ENCODE peak calls at places on chromosomes 2 and 18, in nine cellular contexts. One of them, this sample, is unnamed.

GRCh38 chr2:215615829-215616226 is 180.0 kb upstream of the FN1 start:
- DNase-seq in caudate nucleus: no peak
- DNase-seq in KBM-7: peak
- DNase-seq in iris pigment epithelial cell: no peak
- DNase-seq in iPS DF 6.9: no peak
- DNase-seq in activated naive CD8-positive, alpha-beta T cell treated with anti-CD3 and anti-CD28 coated beads, Interleukin-2, amount 50 U/mL, for 24 hours: no peak
- DNase-seq in H54: no peak
- DNase-seq in B cell: no peak
- DNase-seq in HuH-7.5: no peak
- DNase-seq in this sample: no peak

GRCh38 chr2:161122772-161123530 is 37.3 kb upstream of the TANK start:
- DNase-seq in caudate nucleus: no peak
- DNase-seq in KBM-7: peak
- DNase-seq in iris pigment epithelial cell: peak
- DNase-seq in iPS DF 6.9: no peak
- DNase-seq in activated naive CD8-positive, alpha-beta T cell treated with anti-CD3 and anti-CD28 coated beads, Interleukin-2, amount 50 U/mL, for 24 hours: no peak
- DNase-seq in H54: peak
- DNase-seq in B cell: no peak
- DNase-seq in HuH-7.5: no peak
- DNase-seq in this sample: peak

GRCh38 chr2:80547344-80547743 is 242.8 kb upstream of the LRRTM1 start:
- DNase-seq in caudate nucleus: no peak
- DNase-seq in KBM-7: no peak
- DNase-seq in iris pigment epithelial cell: no peak
- DNase-seq in iPS DF 6.9: no peak
- DNase-seq in activated naive CD8-positive, alpha-beta T cell treated with anti-CD3 and anti-CD28 coated beads, Interleukin-2, amount 50 U/mL, for 24 hours: no peak
- DNase-seq in H54: no peak
- DNase-seq in B cell: no peak
- DNase-seq in HuH-7.5: no peak
- DNase-seq in this sample: no peak

GRCh38 chr18:39675358-39675757 is 2109.8 kb upstream of the CELF4 start:
- DNase-seq in caudate nucleus: no peak
- DNase-seq in KBM-7: peak
- DNase-seq in iris pigment epithelial cell: peak
- DNase-seq in iPS DF 6.9: no peak
- DNase-seq in activated naive CD8-positive, alpha-beta T cell treated with anti-CD3 and anti-CD28 coated beads, Interleukin-2, amount 50 U/mL, for 24 hours: no peak
- DNase-seq in H54: peak
- DNase-seq in B cell: no peak
- DNase-seq in HuH-7.5: no peak
- DNase-seq in this sample: no peak

GRCh38 chr18:58536534-58537271 is 92.2 kb downstream of the ALPK2 start:
- DNase-seq in caudate nucleus: no peak
- DNase-seq in KBM-7: peak
- DNase-seq in iris pigment epithelial cell: no peak
- DNase-seq in iPS DF 6.9: no peak
- DNase-seq in activated naive CD8-positive, alpha-beta T cell treated with anti-CD3 and anti-CD28 coated beads, Interleukin-2, amount 50 U/mL, for 24 hours: no peak
- DNase-seq in H54: no peak
- DNase-seq in B cell: peak
- DNase-seq in HuH-7.5: no peak
- DNase-seq in this sample: no peak

GRCh38 chr2:43139996-43140621 is 86.3 kb downstream of the ZFP36L2 start:
- DNase-seq in caudate nucleus: no peak
- DNase-seq in KBM-7: no peak
- DNase-seq in iris pigment epithelial cell: no peak
- DNase-seq in iPS DF 6.9: no peak
- DNase-seq in activated naive CD8-positive, alpha-beta T cell treated with anti-CD3 and anti-CD28 coated beads, Interleukin-2, amount 50 U/mL, for 24 hours: no peak
- DNase-seq in H54: no peak
- DNase-seq in B cell: no peak
- DNase-seq in HuH-7.5: no peak
- DNase-seq in this sample: no peak

GRCh38 chr2:158202151-158202778 is 100.6 kb downstream of the UPP2 start:
- DNase-seq in caudate nucleus: no peak
- DNase-seq in KBM-7: no peak
- DNase-seq in iris pigment epithelial cell: peak
- DNase-seq in iPS DF 6.9: no peak
- DNase-seq in activated naive CD8-positive, alpha-beta T cell treated with anti-CD3 and anti-CD28 coated beads, Interleukin-2, amount 50 U/mL, for 24 hours: no peak
- DNase-seq in H54: no peak
- DNase-seq in B cell: no peak
- DNase-seq in HuH-7.5: no peak
- DNase-seq in this sample: no peak

GRCh38 chr18:321839-322467 is 54.1 kb upstream of the THOC1 start:
- DNase-seq in caudate nucleus: no peak
- DNase-seq in KBM-7: no peak
- DNase-seq in iris pigment epithelial cell: peak
- DNase-seq in iPS DF 6.9: no peak
- DNase-seq in activated naive CD8-positive, alpha-beta T cell treated with anti-CD3 and anti-CD28 coated beads, Interleukin-2, amount 50 U/mL, for 24 hours: no peak
- DNase-seq in H54: no peak
- DNase-seq in B cell: no peak
- DNase-seq in HuH-7.5: no peak
- DNase-seq in this sample: no peak

GRCh38 chr2:233419626-233420431 is 65.5 kb downstream of the DGKD start:
- DNase-seq in caudate nucleus: no peak
- DNase-seq in KBM-7: no peak
- DNase-seq in iris pigment epithelial cell: no peak
- DNase-seq in iPS DF 6.9: peak
- DNase-seq in activated naive CD8-positive, alpha-beta T cell treated with anti-CD3 and anti-CD28 coated beads, Interleukin-2, amount 50 U/mL, for 24 hours: peak
- DNase-seq in H54: no peak
- DNase-seq in B cell: no peak
- DNase-seq in HuH-7.5: no peak
- DNase-seq in this sample: peak

GRCh38 chr2:66862871-66863650 is 428.1 kb downstream of the MEIS1 start:
- DNase-seq in caudate nucleus: no peak
- DNase-seq in KBM-7: no peak
- DNase-seq in iris pigment epithelial cell: peak
- DNase-seq in iPS DF 6.9: no peak
- DNase-seq in activated naive CD8-positive, alpha-beta T cell treated with anti-CD3 and anti-CD28 coated beads, Interleukin-2, amount 50 U/mL, for 24 hours: no peak
- DNase-seq in H54: no peak
- DNase-seq in B cell: no peak
- DNase-seq in HuH-7.5: no peak
- DNase-seq in this sample: no peak

GRCh38 chr2:19850526-19851050 is 51.2 kb downstream of the TTC32 start:
- DNase-seq in caudate nucleus: no peak
- DNase-seq in KBM-7: no peak
- DNase-seq in iris pigment epithelial cell: no peak
- DNase-seq in iPS DF 6.9: no peak
- DNase-seq in activated naive CD8-positive, alpha-beta T cell treated with anti-CD3 and anti-CD28 coated beads, Interleukin-2, amount 50 U/mL, for 24 hours: no peak
- DNase-seq in H54: no peak
- DNase-seq in B cell: no peak
- DNase-seq in HuH-7.5: no peak
- DNase-seq in this sample: no peak

GRCh38 chr2:36663851-36664715 is 32.4 kb upstream of the VIT start:
- DNase-seq in caudate nucleus: no peak
- DNase-seq in KBM-7: peak
- DNase-seq in iris pigment epithelial cell: peak
- DNase-seq in iPS DF 6.9: peak
- DNase-seq in activated naive CD8-positive, alpha-beta T cell treated with anti-CD3 and anti-CD28 coated beads, Interleukin-2, amount 50 U/mL, for 24 hours: no peak
- DNase-seq in H54: no peak
- DNase-seq in B cell: no peak
- DNase-seq in HuH-7.5: peak
- DNase-seq in this sample: peak

GRCh38 chr2:207188601-207189000 is 22.9 kb upstream of the KLF7 start:
- DNase-seq in caudate nucleus: no peak
- DNase-seq in KBM-7: no peak
- DNase-seq in iris pigment epithelial cell: peak
- DNase-seq in iPS DF 6.9: no peak
- DNase-seq in activated naive CD8-positive, alpha-beta T cell treated with anti-CD3 and anti-CD28 coated beads, Interleukin-2, amount 50 U/mL, for 24 hours: no peak
- DNase-seq in H54: no peak
- DNase-seq in B cell: no peak
- DNase-seq in HuH-7.5: no peak
- DNase-seq in this sample: no peak

GRCh38 chr2:167438206-167438605 is 549.9 kb downstream of the XIRP2 start:
- DNase-seq in caudate nucleus: no peak
- DNase-seq in KBM-7: no peak
- DNase-seq in iris pigment epithelial cell: peak
- DNase-seq in iPS DF 6.9: no peak
- DNase-seq in activated naive CD8-positive, alpha-beta T cell treated with anti-CD3 and anti-CD28 coated beads, Interleukin-2, amount 50 U/mL, for 24 hours: no peak
- DNase-seq in H54: peak
- DNase-seq in B cell: no peak
- DNase-seq in HuH-7.5: peak
- DNase-seq in this sample: peak

GRCh38 chr2:38742797-38743559 is 8.2 kb downstream of the SRSF7 start:
- DNase-seq in caudate nucleus: no peak
- DNase-seq in KBM-7: no peak
- DNase-seq in iris pigment epithelial cell: no peak
- DNase-seq in iPS DF 6.9: no peak
- DNase-seq in activated naive CD8-positive, alpha-beta T cell treated with anti-CD3 and anti-CD28 coated beads, Interleukin-2, amount 50 U/mL, for 24 hours: no peak
- DNase-seq in H54: no peak
- DNase-seq in B cell: no peak
- DNase-seq in HuH-7.5: no peak
- DNase-seq in this sample: no peak

GRCh38 chr2:32479993-32480392 is 123.2 kb downstream of the BIRC6 start:
- DNase-seq in caudate nucleus: no peak
- DNase-seq in KBM-7: no peak
- DNase-seq in iris pigment epithelial cell: no peak
- DNase-seq in iPS DF 6.9: no peak
- DNase-seq in activated naive CD8-positive, alpha-beta T cell treated with anti-CD3 and anti-CD28 coated beads, Interleukin-2, amount 50 U/mL, for 24 hours: no peak
- DNase-seq in H54: no peak
- DNase-seq in B cell: no peak
- DNase-seq in HuH-7.5: no peak
- DNase-seq in this sample: no peak

GRCh38 chr2:48414640-48414979 is 115.3 kb upstream of the STON1 start:
- DNase-seq in caudate nucleus: no peak
- DNase-seq in KBM-7: no peak
- DNase-seq in iris pigment epithelial cell: no peak
- DNase-seq in iPS DF 6.9: no peak
- DNase-seq in activated naive CD8-positive, alpha-beta T cell treated with anti-CD3 and anti-CD28 coated beads, Interleukin-2, amount 50 U/mL, for 24 hours: no peak
- DNase-seq in H54: no peak
- DNase-seq in B cell: no peak
- DNase-seq in HuH-7.5: no peak
- DNase-seq in this sample: no peak

GRCh38 chr2:119231975-119232665 is 8.5 kb downstream of the STEAP3 start:
- DNase-seq in caudate nucleus: no peak
- DNase-seq in KBM-7: no peak
- DNase-seq in iris pigment epithelial cell: peak
- DNase-seq in iPS DF 6.9: no peak
- DNase-seq in activated naive CD8-positive, alpha-beta T cell treated with anti-CD3 and anti-CD28 coated beads, Interleukin-2, amount 50 U/mL, for 24 hours: peak
- DNase-seq in H54: peak
- DNase-seq in B cell: no peak
- DNase-seq in HuH-7.5: no peak
- DNase-seq in this sample: no peak

This sample was measured in NT2/D1.